ENCODE peak calls at places on chromosomes 1 and 21, in nine cellular contexts. L, Z, K, V, M, D, R, U and Q are unnamed samples.

GRCh38 chr1:165217958-165218357 is 138.6 kb downstream of the LMX1A start:
- DNase-seq in L (no peak), Z (no peak), K (no peak), V (no peak), M (no peak), D (no peak), R (no peak), U (no peak), Q (no peak)

GRCh38 chr1:94875794-94876193 is 51.1 kb downstream of the CNN3 start:
- DNase-seq in L (no peak), Z (no peak), K (no peak), V (no peak), M (no peak), D (no peak), R (no peak), U (no peak), Q (no peak)

GRCh38 chr1:155003227-155003765 is 694 bp downstream of the ZBTB7B start:
- DNase-seq in L (peak), Z (no peak), K (no peak), V (no peak), M (no peak), D (no peak), R (no peak), U (no peak), Q (no peak)

GRCh38 chr1:116152577-116152943 is 41.4 kb downstream of the MAB21L3 start:
- DNase-seq in L (no peak), Z (no peak), K (no peak), V (no peak), M (no peak), D (no peak), R (no peak), U (no peak), Q (no peak)

GRCh38 chr21:35136586-35137254 is 87.6 kb upstream of the RUNX1 start:
- DNase-seq in L (no peak), Z (peak), K (no peak), V (no peak), M (no peak), D (no peak), R (no peak), U (no peak), Q (no peak)

GRCh38 chr1:182035097-182035770 is 26.3 kb downstream of the ZNF648 start:
- DNase-seq in L (no peak), Z (no peak), K (no peak), V (no peak), M (no peak), D (no peak), R (no peak), U (no peak), Q (no peak)

GRCh38 chr1:202770135-202770534 is 38.1 kb downstream of the KDM5B start:
- DNase-seq in L (no peak), Z (no peak), K (no peak), V (no peak), M (no peak), D (no peak), R (no peak), U (no peak), Q (no peak)

GRCh38 chr1:64424412-64424811 is 45.5 kb upstream of the CACHD1 start:
- DNase-seq in L (no peak), Z (no peak), K (no peak), V (no peak), M (no peak), D (no peak), R (no peak), U (no peak), Q (no peak)

GRCh38 chr1:193434319-193434718 is 247.9 kb upstream of the B3GALT2 start:
- DNase-seq in L (no peak), Z (peak), K (no peak), V (no peak), M (no peak), D (no peak), R (no peak), U (no peak), Q (no peak)

GRCh38 chr1:150909585-150910185 is 16.5 kb upstream of the SETDB1 start:
- DNase-seq in L (no peak), Z (no peak), K (no peak), V (no peak), M (no peak), D (no peak), R (no peak), U (no peak), Q (no peak)

GRCh38 chr1:242219905-242220304 is 221.0 kb upstream of the MAP1LC3C start:
- DNase-seq in L (no peak), Z (no peak), K (no peak), V (no peak), M (no peak), D (no peak), R (no peak), U (no peak), Q (no peak)

GRCh38 chr1:219834247-219834917 is 94.0 kb downstream of the SLC30A10 start:
- DNase-seq in L (no peak), Z (no peak), K (no peak), V (no peak), M (no peak), D (no peak), R (no peak), U (no peak), Q (no peak)

GRCh38 chr1:113390871-113391642 is 742 bp downstream of the MAGI3 start:
- DNase-seq in L (peak), Z (no peak), K (no peak), V (no peak), M (peak), D (peak), R (peak), U (no peak), Q (no peak)

GRCh38 chr1:59146056-59146455 is 150.8 kb upstream of the FGGY start:
- DNase-seq in L (no peak), Z (no peak), K (no peak), V (no peak), M (no peak), D (no peak), R (no peak), U (no peak), Q (no peak)